ENCODE peak calls at places on chromosomes 7 and 10, in ten cellular contexts. M is endothelial cell; I is OCI-LY7; Q is neural progenitor cell; P is PC-9; O is cardiac fibroblast; R is spleen; Y is activated CD8-positive, alpha-beta T cell treated with anti-CD3 and anti-CD28 coated beads for 36 hours; L is vagina; C is astrocyte of the cerebellum. U is an unnamed sample.

GRCh38 chr7:26616235-26616634 is 248.2 kb downstream of the SKAP2 start:
- DNase-seq in R (no peak), Q (no peak), C (no peak), M (no peak), P (no peak), L (no peak), Y (no peak), I (no peak), O (no peak), U (no peak)

GRCh38 chr7:39453743-39454355 is 112.4 kb upstream of the YAE1 start:
- DNase-seq in C (peak; percentile 4), O (peak; percentile 61), Q (peak; percentile 79), I (peak; percentile 62), L (no peak), P (no peak), M (peak; percentile 70), Y (peak; percentile 75), R (no peak), U (peak; percentile 56)

GRCh38 chr7:155979994-155980393 is 167.7 kb upstream of the SHH start:
- DNase-seq in I (no peak), P (no peak), O (no peak), L (no peak), R (peak; percentile 46), C (no peak), Q (no peak), Y (no peak), M (no peak), U (no peak)

GRCh38 chr10:32680803-32681557 is 235.0 kb downstream of the CCDC7 start:
- DNase-seq in O (no peak), M (no peak), C (peak; percentile 46), L (no peak), Y (no peak), R (no peak), I (no peak), Q (peak; percentile 72), P (no peak), U (no peak)

GRCh38 chr10:4241724-4242345 is 456.8 kb upstream of the KLF6 start:
- DNase-seq in R (no peak), L (no peak), C (peak; percentile 100), P (no peak), I (no peak), Y (no peak), M (peak; percentile 18), Q (peak; percentile 75), O (peak; percentile 100), U (peak; percentile 18)

GRCh38 chr10:52226448-52226847 is 87.6 kb upstream of the DKK1 start:
- DNase-seq in L (no peak), P (no peak), Q (no peak), O (peak; percentile 42), R (no peak), M (no peak), Y (no peak), C (peak; percentile 38), I (no peak), U (no peak)

GRCh38 chr7:26321440-26321839 is 29.8 kb downstream of the SNX10 start:
- DNase-seq in M (no peak), Q (no peak), P (no peak), L (no peak), I (no peak), C (no peak), O (no peak), R (no peak), Y (no peak), U (no peak)

GRCh38 chr10:73439605-73440298 is 6.4 kb upstream of the MSS51 start:
- DNase-seq in Y (peak; percentile 38), R (no peak), C (no peak), L (no peak), P (no peak), I (no peak), Q (no peak), M (no peak), O (peak; percentile 44), U (no peak)

GRCh38 chr7:75639071-75639892 is 99.5 kb downstream of the HIP1 start:
- DNase-seq in L (no peak), C (no peak), O (peak; percentile 59), Q (peak; percentile 93), M (peak; percentile 57), P (no peak), R (peak; percentile 86), I (peak; percentile 41), Y (peak; percentile 31), U (peak; percentile 62)

GRCh38 chr10:29776246-29776645 is 141.5 kb upstream of the SVIL start:
- DNase-seq in R (no peak), Y (no peak), C (no peak), Q (no peak), O (no peak), P (no peak), I (no peak), L (no peak), M (no peak), U (no peak)

GRCh38 chr7:497946-498655 is 21.5 kb downstream of the PDGFA start:
- DNase-seq in R (peak; percentile 56), Y (no peak), M (no peak), C (no peak), L (no peak), O (no peak), Q (no peak), P (no peak), I (no peak), U (no peak)

GRCh38 chr7:51647931-51648351 is 331.3 kb upstream of the COBL start:
- DNase-seq in P (no peak), C (peak; percentile 88), L (peak; percentile 92), Q (peak; percentile 54), O (no peak), R (no peak), Y (no peak), M (no peak), I (no peak), U (no peak)

GRCh38 chr7:142487124-142487523 is 229.3 kb upstream of the PRSS58 start:
- DNase-seq in Y (no peak), M (no peak), L (no peak), P (no peak), C (no peak), O (no peak), I (no peak), Q (no peak), R (no peak), U (no peak)

GRCh38 chr7:142483659-142484317 is 225.9 kb upstream of the PRSS58 start:
- DNase-seq in O (no peak), Y (no peak), I (no peak), P (no peak), L (no peak), Q (no peak), M (no peak), C (no peak), R (no peak), U (no peak)

GRCh38 chr7:142481548-142481947 is 223.7 kb upstream of the PRSS58 start:
- DNase-seq in Y (no peak), Q (peak; percentile 7), P (no peak), L (no peak), R (no peak), I (no peak), O (peak; percentile 31), C (no peak), M (no peak), U (no peak)

GRCh38 chr7:142485617-142486226 is 227.9 kb upstream of the PRSS58 start:
- DNase-seq in P (no peak), R (no peak), I (no peak), C (no peak), Y (peak; percentile 53), M (peak; percentile 36), Q (peak; percentile 28), L (no peak), O (no peak), U (no peak)

DNA sequence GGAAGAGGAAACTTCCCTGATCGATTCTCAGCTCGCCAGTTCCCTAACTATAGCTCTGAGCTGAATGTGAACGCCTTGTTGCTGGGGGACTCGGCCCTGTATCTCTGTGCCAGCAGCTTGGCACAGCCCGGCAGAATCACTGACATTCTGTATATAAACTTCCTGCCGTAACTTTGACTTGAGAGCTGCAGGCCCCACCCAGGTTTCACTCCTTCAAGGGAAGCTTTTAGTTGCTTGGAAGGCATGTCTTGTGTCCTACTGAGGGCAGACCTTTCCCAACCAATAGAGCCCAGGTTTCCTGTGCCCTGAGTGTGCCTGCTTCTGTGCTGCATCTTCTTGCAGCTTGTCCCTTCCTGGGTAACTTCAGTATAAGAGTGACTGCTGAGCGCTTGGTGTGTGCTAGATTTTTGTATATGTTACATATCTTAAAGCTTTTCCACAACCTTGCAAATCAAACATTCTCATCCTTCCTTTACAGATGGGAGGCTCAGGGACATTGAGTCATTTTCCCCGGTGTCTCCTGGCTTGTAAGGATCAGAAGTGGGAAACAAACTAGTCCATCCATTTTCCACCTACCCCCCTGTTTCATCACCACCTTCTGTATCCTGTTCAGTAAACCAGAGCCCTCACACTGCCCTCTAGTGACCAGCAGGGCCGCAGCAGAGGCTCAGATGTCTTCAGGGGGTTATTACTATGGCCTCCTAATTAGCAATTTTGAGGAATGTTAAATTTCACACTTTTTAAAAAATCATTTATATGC is 225.2 kb upstream of the PRSS58 start:
- DNase-seq in M (peak; percentile 68), P (peak; percentile 45), R (peak; percentile 80), O (peak; percentile 58), Y (peak; percentile 80), I (peak; percentile 65), L (no peak), Q (peak; percentile 67), C (no peak), U (peak; percentile 30)
- TF ChIP-seq CTCF in M (peak; percentile 66), P (peak; percentile 88), R (peak; percentile 39), O (peak; percentile 95), Y (peak; percentile 61), I (peak; percentile 94), L (no peak), Q (peak; percentile 86), C (peak; percentile 99), U (peak; percentile 76)

GRCh38 chr7:8260871-8261707 is 878 bp downstream of the ICA1 start:
- DNase-seq in R (peak; percentile 85), C (no peak), O (peak; percentile 3), Y (peak; percentile 26), P (peak; percentile 80), I (no peak), M (peak; percentile 63), Q (peak; percentile 20), L (no peak), U (no peak)
- TF ChIP-seq CTCF in R (no peak), C (no peak), O (no peak), Y (no peak), P (peak; percentile 17), I (no peak), M (no peak), Q (no peak), L (no peak), U (peak; percentile 24)

GRCh38 chr7:107439025-107439424 is 30.8 kb upstream of the GPR22 start:
- DNase-seq in M (no peak), O (peak; percentile 36), L (no peak), C (no peak), Q (no peak), R (no peak), P (no peak), I (no peak), Y (no peak), U (no peak)
- TF ChIP-seq CTCF in M (no peak), O (no peak), L (no peak), C (no peak), Q (no peak), R (no peak), P (no peak), I (no peak), Y (no peak), U (no peak)

DNA sequence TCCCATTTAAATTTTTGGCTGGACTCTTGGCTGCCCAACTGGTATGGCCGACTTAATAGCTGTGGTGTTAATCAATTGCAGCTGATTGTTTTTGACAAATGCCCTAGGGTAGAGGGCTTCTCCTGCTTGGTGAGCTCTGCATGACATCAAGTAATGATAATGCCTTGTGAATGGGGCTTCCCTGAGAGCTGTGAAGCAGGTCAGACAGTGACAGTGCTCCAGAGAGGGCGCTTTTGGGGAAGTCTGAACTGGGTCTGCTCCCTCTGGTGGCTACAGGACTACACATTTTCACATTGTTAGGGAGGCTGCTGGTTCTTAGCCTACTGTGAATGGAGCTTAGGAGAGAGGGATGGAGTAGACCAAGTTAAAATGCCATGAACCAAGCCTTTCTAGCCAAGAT is 98.8 kb downstream of the SDK1 start:
- DNase-seq in O (no peak), L (no peak), Y (peak; percentile 26), M (peak; percentile 58), R (no peak), P (no peak), Q (peak; percentile 85), I (peak; percentile 35), C (no peak), U (peak; percentile 10)
- TF ChIP-seq CTCF in O (peak; percentile 39), L (no peak), Y (no peak), M (peak; percentile 40), R (no peak), P (peak; percentile 62), Q (peak; percentile 71), I (peak; percentile 66), C (peak; percentile 42), U (peak; percentile 55)